ENCODE peak calls at places on chromosome 20, in nine cellular contexts. S, E, I, V, Y, L, R, Z and T are unnamed samples.

GRCh38 chr20:3760980-3761379 is 6.6 kb downstream of the ADISSP start:
- DNase-seq in S (no peak), E (no peak), I (no peak), V (no peak), Y (no peak), L (no peak), R (no peak), Z (no peak), T (peak; percentile 24)

GRCh38 chr20:2986466-2986865 is 57.0 kb upstream of the GNRH2 start:
- DNase-seq in S (no peak), E (no peak), I (no peak), V (no peak), Y (no peak), L (no peak), R (no peak), Z (no peak), T (no peak)

GRCh38 chr20:51732454-51732791 is 35.8 kb downstream of the ATP9A start:
- DNase-seq in S (no peak), E (no peak), I (no peak), V (no peak), Y (no peak), L (no peak), R (no peak), Z (no peak), T (no peak)

GRCh38 chr20:8938532-8938931 is 130.4 kb upstream of the PLCB4 start:
- DNase-seq in S (no peak), E (no peak), I (no peak), V (no peak), Y (no peak), L (no peak), R (no peak), Z (no peak), T (no peak)

GRCh38 chr20:20036756-20037155 is 15.5 kb downstream of the CRNKL1 start:
- DNase-seq in S (no peak), E (no peak), I (peak; percentile 72), V (no peak), Y (no peak), L (no peak), R (no peak), Z (no peak), T (no peak)

GRCh38 chr20:40941023-40941655 is 87.5 kb upstream of the TOP1 start:
- DNase-seq in S (no peak), E (no peak), I (no peak), V (no peak), Y (no peak), L (no peak), R (no peak), Z (no peak), T (no peak)

GRCh38 chr20:61045091-61045490 is 207.0 kb upstream of the CDH4 start:
- DNase-seq in S (no peak), E (no peak), I (no peak), V (no peak), Y (no peak), L (no peak), R (no peak), Z (no peak), T (no peak)

GRCh38 chr20:4151991-4152695 is 136.8 kb upstream of the RNF24 start:
- DNase-seq in S (no peak), E (no peak), I (no peak), V (no peak), Y (no peak), L (no peak), R (no peak), Z (peak; percentile 60), T (no peak)

GRCh38 chr20:32235331-32236047 is 27.8 kb downstream of the POFUT1 start:
- DNase-seq in S (no peak), E (no peak), I (no peak), V (no peak), Y (no peak), L (no peak), R (no peak), Z (no peak), T (no peak)

GRCh38 chr20:38299963-38300362 is 4.0 kb upstream of the BPI start:
- DNase-seq in S (no peak), E (no peak), I (no peak), V (no peak), Y (no peak), L (no peak), R (no peak), Z (no peak), T (peak; percentile 64)

GRCh38 chr20:14334306-14334930 is 3.0 kb downstream of the FLRT3 start:
- DNase-seq in S (no peak), E (peak; percentile 30), I (peak; percentile 15), V (peak; percentile 74), Y (no peak), L (peak; percentile 37), R (peak; percentile 75), Z (no peak), T (peak; percentile 10)

GRCh38 chr20:60249436-60249835 is 291.2 kb downstream of the CDH26 start:
- DNase-seq in S (no peak), E (no peak), I (no peak), V (no peak), Y (no peak), L (peak; percentile 60), R (no peak), Z (no peak), T (no peak)